ENCODE peak calls at places on chromosomes 12 and 14, in six cellular contexts. H is K562, U is GM12878, D is SK-N-SH, O is HepG2, P is H1. K is an unnamed sample.

GRCh38 chr12:105235299-105235746 is 651 bp downstream of the APPL2 start:
- DNase-seq in H (no peak), U (no peak), D (peak), O (no peak), P (no peak), K (no peak)

GRCh38 chr12:70214972-70215617 is 28.1 kb upstream of the CNOT2 start:
- DNase-seq in H (no peak), U (no peak), D (no peak), O (no peak), P (no peak), K (no peak)

GRCh38 chr14:85002846-85003245 is 527.1 kb upstream of the FLRT2 start:
- DNase-seq in H (no peak), U (no peak), D (no peak), O (no peak), P (no peak), K (no peak)

GRCh38 chr14:50520947-50521815 is 11.2 kb downstream of the MAP4K5 start:
- DNase-seq in H (peak), U (peak), D (no peak), O (no peak), P (no peak), K (no peak)

GRCh38 chr14:69879175-69880047 is at the start of gene SMOC1:
- DNase-seq in H (peak), U (no peak), D (peak), O (peak), P (peak), K (no peak)

GRCh38 chr14:94029250-94029649 is 3.1 kb downstream of the OTUB2 start:
- DNase-seq in H (no peak), U (no peak), D (no peak), O (no peak), P (no peak), K (no peak)

GRCh38 chr12:2283480-2283879 is 230.7 kb downstream of the CACNA1C start:
- DNase-seq in H (no peak), U (no peak), D (no peak), O (no peak), P (no peak), K (no peak)

GRCh38 chr12:58249610-58250009 is 308.2 kb downstream of the ATP23 start:
- DNase-seq in H (no peak), U (no peak), D (no peak), O (no peak), P (no peak), K (no peak)

DNA sequence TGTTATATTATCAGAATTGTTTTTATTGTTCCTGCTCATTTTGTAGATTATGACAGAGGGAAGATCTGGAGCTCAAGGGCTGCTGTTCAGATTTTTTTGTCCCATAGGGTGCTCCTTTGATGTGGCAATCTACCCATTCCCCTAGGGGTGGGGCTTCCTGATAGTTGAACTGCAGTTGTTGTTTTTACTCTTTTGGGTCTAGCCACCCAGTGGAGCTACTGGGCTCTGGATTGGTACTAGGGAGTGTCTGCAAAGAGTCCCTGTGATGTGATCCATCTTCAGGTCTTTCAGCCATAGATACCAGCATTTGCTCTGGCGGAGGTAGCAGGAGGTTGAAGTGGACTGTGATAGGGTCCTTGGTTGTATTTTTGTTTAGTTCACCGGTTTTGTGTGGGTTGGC is 57.9 kb upstream of the SLCO1B1 start:
- DNase-seq in H (no peak), U (no peak), D (no peak), O (no peak), P (no peak), K (no peak)
- TF ChIP-seq GABPA in H (no peak), U (no peak), D (no peak), O (no peak), P (no peak), K (no peak)

GRCh38 chr12:103278329-103278728 is 217.4 kb downstream of the C12orf42 start:
- DNase-seq in H (no peak), U (no peak), D (no peak), O (no peak), P (no peak), K (no peak)

GRCh38 chr12:103279444-103279843 is 216.3 kb downstream of the C12orf42 start:
- DNase-seq in H (no peak), U (peak), D (no peak), O (no peak), P (no peak), K (no peak)

GRCh38 chr12:103288016-103288415 is 207.8 kb downstream of the C12orf42 start:
- DNase-seq in H (no peak), U (no peak), D (no peak), O (no peak), P (no peak), K (no peak)

DNA sequence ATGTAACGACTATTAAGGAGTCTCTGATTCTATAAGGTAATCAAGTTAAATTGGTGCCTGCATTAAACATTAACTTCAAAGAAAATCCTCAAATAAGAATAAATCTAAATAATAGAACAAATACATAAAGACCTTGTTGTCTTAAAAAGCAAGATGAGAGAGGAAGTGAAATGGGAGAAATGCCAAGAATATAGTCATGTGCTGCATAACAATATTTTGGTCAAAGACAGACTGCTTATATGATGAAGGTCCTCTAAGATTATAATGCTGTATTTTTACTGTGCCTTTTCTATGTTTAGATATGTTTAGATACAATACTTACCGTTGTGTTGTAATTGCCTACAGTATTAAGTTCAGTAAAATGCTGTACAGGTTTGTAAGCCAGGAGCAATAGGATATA is 213.6 kb downstream of the C12orf42 start:
- DNase-seq in H (no peak), U (no peak), D (no peak), O (no peak), P (no peak), K (no peak)
- TF ChIP-seq GABPA in H (no peak), U (no peak), D (no peak), O (no peak), P (no peak), K (no peak)

GRCh38 chr12:26014085-26014484 is 55.6 kb downstream of the RASSF8 start:
- DNase-seq in H (no peak), U (no peak), D (no peak), O (no peak), P (no peak), K (no peak)

GRCh38 chr12:26017484-26018211 is 59.2 kb downstream of the RASSF8 start:
- DNase-seq in H (no peak), U (no peak), D (peak), O (peak), P (peak), K (peak)

GRCh38 chr12:26022043-26022442 is 63.6 kb downstream of the RASSF8 start:
- DNase-seq in H (no peak), U (no peak), D (no peak), O (no peak), P (no peak), K (no peak)

GRCh38 chr12:26021534-26021933 is 63.1 kb downstream of the RASSF8 start:
- DNase-seq in H (no peak), U (no peak), D (no peak), O (no peak), P (no peak), K (no peak)

DNA sequence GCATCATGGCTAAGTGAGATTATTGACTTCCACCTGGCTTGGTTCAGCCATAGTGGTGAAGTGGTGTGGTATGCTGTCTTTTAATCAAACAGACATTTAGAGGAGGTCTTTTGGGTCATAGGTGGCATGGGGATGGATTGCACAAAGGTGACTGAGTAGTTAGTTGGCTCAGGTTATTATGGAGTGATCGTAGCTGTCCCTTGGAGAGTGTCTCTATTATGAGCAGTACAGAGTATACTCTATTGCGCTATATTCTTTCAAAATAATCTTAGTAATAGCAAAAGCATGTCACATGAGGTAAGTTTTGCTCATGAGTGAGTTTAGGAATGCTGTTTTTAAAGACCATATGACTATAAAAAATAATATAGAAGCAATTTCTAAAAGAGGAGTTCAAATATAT is 60.4 kb downstream of the RASSF8 start:
- DNase-seq in H (no peak), U (no peak), D (no peak), O (no peak), P (no peak), K (no peak)
- TF ChIP-seq GABPA in H (no peak), U (no peak), D (no peak), O (no peak), P (no peak), K (no peak)

GRCh38 chr14:101861464-101861863 is 100.0 kb downstream of the PPP2R5C start:
- DNase-seq in H (no peak), U (no peak), D (no peak), O (no peak), P (no peak), K (no peak)

GRCh38 chr14:101865288-101865687 is 99.1 kb upstream of the DYNC1H1 start:
- DNase-seq in H (no peak), U (no peak), D (no peak), O (no peak), P (no peak), K (no peak)

GRCh38 chr14:101859916-101860315 is 98.4 kb downstream of the PPP2R5C start:
- DNase-seq in H (no peak), U (no peak), D (no peak), O (no peak), P (no peak), K (no peak)

GRCh38 chr14:101862177-101862576 is 100.7 kb downstream of the PPP2R5C start:
- DNase-seq in H (no peak), U (no peak), D (no peak), O (no peak), P (no peak), K (no peak)

DNA sequence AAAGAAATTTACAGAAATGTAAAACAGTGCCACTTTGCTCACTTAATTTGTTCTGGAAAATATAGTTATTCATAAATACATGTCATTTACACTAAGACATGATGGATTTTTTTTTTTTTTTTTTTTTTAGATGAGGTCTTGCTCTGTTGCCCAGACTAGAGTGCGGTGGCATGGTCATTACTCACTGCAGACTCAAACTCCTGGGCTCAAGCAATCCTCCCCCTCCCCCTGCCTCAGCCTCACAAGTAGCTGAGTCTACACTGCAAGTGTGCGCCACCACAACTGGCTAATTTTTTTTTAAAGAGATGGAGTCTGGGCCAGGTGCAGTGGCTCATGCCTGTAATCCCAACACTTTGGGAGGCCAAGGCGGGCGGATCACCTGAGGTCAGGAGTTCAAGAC is 101.2 kb downstream of the PPP2R5C start:
- DNase-seq in H (no peak), U (no peak), D (no peak), O (no peak), P (no peak), K (no peak)
- TF ChIP-seq GABPA in H (no peak), U (no peak), D (no peak), O (no peak), P (no peak), K (no peak)

GRCh38 chr12:752673-753400 is 458 bp downstream of the WNK1 start:
- DNase-seq in H (peak), U (no peak), D (peak), O (no peak), P (peak), K (no peak)
- TF ChIP-seq GABPA in H (peak), U (no peak), D (no peak), O (no peak), P (no peak), K (no peak)

GRCh38 chr12:101919447-101919846 is 42.1 kb downstream of the DRAM1 start:
- DNase-seq in H (no peak), U (no peak), D (no peak), O (no peak), P (no peak), K (no peak)
- TF ChIP-seq GABPA in H (no peak), U (no peak), D (no peak), O (no peak), P (no peak), K (no peak)

GRCh38 chr12:13067322-13067721 is 23.1 kb downstream of the FAM234B start:
- DNase-seq in H (no peak), U (no peak), D (no peak), O (no peak), P (no peak), K (no peak)
- TF ChIP-seq GABPA in H (no peak), U (no peak), D (no peak), O (no peak), P (no peak), K (no peak)